ENCODE peak calls at places on chromosome 13, in nine cellular contexts. One of them, this sample, is unnamed. For H3K36me3, the result is how much of the 10 kb centered on the place peaks cover.

GRCh38 chr13:21879263-21879914 is 208.5 kb downstream of the FGF9 start:
- DNase-seq in Peyer's patch: no peak
- DNase-seq in brain microvascular endothelial cell: no peak
- DNase-seq in tibial nerve: no peak
- DNase-seq in ascending aorta: no peak
- DNase-seq in PC-9: no peak
- DNase-seq in body of pancreas: no peak
- DNase-seq in thyroid gland: no peak
- DNase-seq in bronchial epithelial cell: no peak
- DNase-seq in this sample: no peak

GRCh38 chr13:54091884-54092283 is 1063.3 kb downstream of the OLFM4 start:
- DNase-seq in bronchial epithelial cell: no peak
- DNase-seq in tibial nerve: no peak
- DNase-seq in thyroid gland: no peak
- DNase-seq in Peyer's patch: no peak
- DNase-seq in ascending aorta: peak
- DNase-seq in brain microvascular endothelial cell: no peak
- DNase-seq in body of pancreas: no peak
- DNase-seq in PC-9: no peak
- DNase-seq in this sample: no peak

GRCh38 chr13:76762731-76763130 is 123.5 kb downstream of the KCTD12 start:
- DNase-seq in Peyer's patch: no peak
- DNase-seq in brain microvascular endothelial cell: no peak
- DNase-seq in PC-9: no peak
- DNase-seq in thyroid gland: no peak
- DNase-seq in bronchial epithelial cell: no peak
- DNase-seq in ascending aorta: no peak
- DNase-seq in tibial nerve: no peak
- DNase-seq in body of pancreas: no peak
- DNase-seq in this sample: no peak

GRCh38 chr13:19362946-19363510 is 181.4 kb upstream of the TUBA3C start:
- DNase-seq in body of pancreas: no peak
- DNase-seq in PC-9: no peak
- DNase-seq in ascending aorta: no peak
- DNase-seq in thyroid gland: no peak
- DNase-seq in tibial nerve: no peak
- DNase-seq in Peyer's patch: no peak
- DNase-seq in bronchial epithelial cell: no peak
- DNase-seq in brain microvascular endothelial cell: no peak
- DNase-seq in this sample: no peak

GRCh38 chr13:27201661-27202060 is 30.1 kb upstream of the USP12 start:
- DNase-seq in ascending aorta: no peak
- DNase-seq in bronchial epithelial cell: peak
- DNase-seq in tibial nerve: no peak
- DNase-seq in thyroid gland: no peak
- DNase-seq in body of pancreas: no peak
- DNase-seq in PC-9: no peak
- DNase-seq in brain microvascular endothelial cell: no peak
- DNase-seq in Peyer's patch: no peak
- DNase-seq in this sample: peak

GRCh38 chr13:76350399-76350798 is 535.8 kb downstream of the KCTD12 start:
- DNase-seq in PC-9: peak
- DNase-seq in bronchial epithelial cell: no peak
- DNase-seq in thyroid gland: no peak
- DNase-seq in body of pancreas: peak
- DNase-seq in Peyer's patch: no peak
- DNase-seq in ascending aorta: no peak
- DNase-seq in brain microvascular endothelial cell: peak
- DNase-seq in tibial nerve: no peak
- DNase-seq in this sample: peak

GRCh38 chr13:113843864-113844556 is 19.9 kb downstream of the GAS6 start:
- DNase-seq in PC-9: no peak
- DNase-seq in tibial nerve: no peak
- DNase-seq in Peyer's patch: peak
- DNase-seq in thyroid gland: peak
- DNase-seq in bronchial epithelial cell: no peak
- DNase-seq in brain microvascular endothelial cell: no peak
- DNase-seq in ascending aorta: no peak
- DNase-seq in body of pancreas: peak
- DNase-seq in this sample: no peak

GRCh38 chr13:87698268-87698667 is 27.1 kb downstream of the SLITRK5 start:
- DNase-seq in brain microvascular endothelial cell: no peak
- DNase-seq in Peyer's patch: no peak
- DNase-seq in tibial nerve: no peak
- DNase-seq in ascending aorta: no peak
- DNase-seq in bronchial epithelial cell: no peak
- DNase-seq in body of pancreas: no peak
- DNase-seq in PC-9: no peak
- DNase-seq in thyroid gland: no peak
- DNase-seq in this sample: no peak

GRCh38 chr13:89402211-89402610 is 1731.0 kb downstream of the SLITRK5 start:
- DNase-seq in bronchial epithelial cell: no peak
- DNase-seq in Peyer's patch: no peak
- DNase-seq in tibial nerve: no peak
- DNase-seq in PC-9: no peak
- DNase-seq in brain microvascular endothelial cell: no peak
- DNase-seq in thyroid gland: no peak
- DNase-seq in ascending aorta: no peak
- DNase-seq in body of pancreas: no peak
- DNase-seq in this sample: no peak

GRCh38 chr13:20354722-20355121 is 122.6 kb upstream of the GJB6 start:
- DNase-seq in ascending aorta: no peak
- DNase-seq in body of pancreas: no peak
- DNase-seq in tibial nerve: no peak
- DNase-seq in brain microvascular endothelial cell: no peak
- DNase-seq in bronchial epithelial cell: no peak
- DNase-seq in PC-9: no peak
- DNase-seq in thyroid gland: no peak
- DNase-seq in Peyer's patch: no peak
- DNase-seq in this sample: no peak

GRCh38 chr13:66660013-66660804 is 569.9 kb downstream of the PCDH9 start:
- DNase-seq in thyroid gland: no peak
- DNase-seq in brain microvascular endothelial cell: peak
- DNase-seq in ascending aorta: no peak
- DNase-seq in body of pancreas: no peak
- DNase-seq in tibial nerve: no peak
- DNase-seq in Peyer's patch: no peak
- DNase-seq in PC-9: peak
- DNase-seq in bronchial epithelial cell: peak
- DNase-seq in this sample: peak

GRCh38 chr13:83440465-83440864 is 441.8 kb downstream of the SLITRK1 start:
- DNase-seq in ascending aorta: no peak
- DNase-seq in tibial nerve: no peak
- DNase-seq in Peyer's patch: no peak
- DNase-seq in thyroid gland: no peak
- DNase-seq in PC-9: no peak
- DNase-seq in brain microvascular endothelial cell: no peak
- DNase-seq in bronchial epithelial cell: peak
- DNase-seq in body of pancreas: no peak
- DNase-seq in this sample: no peak

GRCh38 chr13:107035186-107035585 is 467.2 kb upstream of the ARGLU1 start:
- DNase-seq in Peyer's patch: no peak
- DNase-seq in ascending aorta: no peak
- DNase-seq in tibial nerve: no peak
- DNase-seq in PC-9: no peak
- DNase-seq in body of pancreas: no peak
- DNase-seq in bronchial epithelial cell: no peak
- DNase-seq in thyroid gland: no peak
- DNase-seq in brain microvascular endothelial cell: no peak
- DNase-seq in this sample: peak

GRCh38 chr13:34935841-34936240 is 6.2 kb upstream of the NBEA start:
- DNase-seq in PC-9: no peak
- DNase-seq in body of pancreas: no peak
- DNase-seq in thyroid gland: no peak
- DNase-seq in tibial nerve: no peak
- DNase-seq in ascending aorta: no peak
- DNase-seq in bronchial epithelial cell: no peak
- DNase-seq in Peyer's patch: no peak
- DNase-seq in brain microvascular endothelial cell: no peak
- DNase-seq in this sample: no peak

GRCh38 chr13:59318320-59318930 is 845.3 kb downstream of the DIAPH3 start:
- DNase-seq in body of pancreas: peak
- DNase-seq in ascending aorta: no peak
- DNase-seq in PC-9: no peak
- DNase-seq in brain microvascular endothelial cell: peak
- DNase-seq in tibial nerve: peak
- DNase-seq in thyroid gland: peak
- DNase-seq in Peyer's patch: peak
- DNase-seq in bronchial epithelial cell: peak
- DNase-seq in this sample: peak

GRCh38 chr13:89380101-89380500 is 1708.9 kb downstream of the SLITRK5 start:
- DNase-seq in ascending aorta: no peak
- DNase-seq in brain microvascular endothelial cell: no peak
- DNase-seq in body of pancreas: peak
- DNase-seq in tibial nerve: no peak
- DNase-seq in Peyer's patch: no peak
- DNase-seq in PC-9: peak
- DNase-seq in thyroid gland: no peak
- DNase-seq in bronchial epithelial cell: peak
- DNase-seq in this sample: no peak

GRCh38 chr13:75705395-75705794 is 69.3 kb downstream of the LMO7 start:
- DNase-seq in Peyer's patch: no peak
- DNase-seq in PC-9: peak
- DNase-seq in body of pancreas: no peak
- DNase-seq in tibial nerve: no peak
- DNase-seq in thyroid gland: no peak
- DNase-seq in bronchial epithelial cell: peak
- DNase-seq in ascending aorta: no peak
- DNase-seq in brain microvascular endothelial cell: no peak
- DNase-seq in this sample: peak

GRCh38 chr13:42211704-42212103 is 60.2 kb upstream of the AKAP11 start:
- DNase-seq in Peyer's patch: no peak
- DNase-seq in ascending aorta: no peak
- DNase-seq in bronchial epithelial cell: peak
- DNase-seq in PC-9: no peak
- DNase-seq in body of pancreas: no peak
- DNase-seq in thyroid gland: no peak
- DNase-seq in tibial nerve: no peak
- DNase-seq in brain microvascular endothelial cell: peak
- DNase-seq in this sample: peak

GRCh38 chr13:44573790-44574465 is 2.2 kb downstream of the TSC22D1 start:
- DNase-seq in bronchial epithelial cell: peak
- DNase-seq in tibial nerve: no peak
- DNase-seq in brain microvascular endothelial cell: peak
- DNase-seq in body of pancreas: peak
- DNase-seq in PC-9: peak
- DNase-seq in ascending aorta: no peak
- DNase-seq in thyroid gland: no peak
- DNase-seq in Peyer's patch: no peak
- DNase-seq in this sample: peak

GRCh38 chr13:90710355-90710754 is 637.1 kb upstream of the MIR17HG start:
- DNase-seq in Peyer's patch: no peak
- DNase-seq in PC-9: no peak
- DNase-seq in bronchial epithelial cell: no peak
- DNase-seq in body of pancreas: no peak
- DNase-seq in thyroid gland: no peak
- DNase-seq in ascending aorta: no peak
- DNase-seq in brain microvascular endothelial cell: no peak
- DNase-seq in tibial nerve: no peak
- DNase-seq in this sample: peak

GRCh38 chr13:40666058-40666904 is at the start of gene FOXO1:
- DNase-seq in thyroid gland: peak
- DNase-seq in ascending aorta: peak
- DNase-seq in brain microvascular endothelial cell: peak
- DNase-seq in body of pancreas: peak
- DNase-seq in tibial nerve: peak
- DNase-seq in Peyer's patch: peak
- DNase-seq in PC-9: peak
- DNase-seq in bronchial epithelial cell: peak
- DNase-seq in this sample: peak

GRCh38 chr13:78657699-78658629 is 991 bp downstream of the OBI1 start:
- DNase-seq in Peyer's patch: no peak
- DNase-seq in ascending aorta: no peak
- DNase-seq in PC-9: peak
- DNase-seq in bronchial epithelial cell: peak
- DNase-seq in body of pancreas: no peak
- DNase-seq in brain microvascular endothelial cell: no peak
- DNase-seq in thyroid gland: no peak
- DNase-seq in tibial nerve: no peak
- DNase-seq in this sample: peak

GRCh38 chr13:109782066-109782822 is 4.1 kb downstream of the IRS2 start:
- DNase-seq in tibial nerve: no peak
- DNase-seq in Peyer's patch: no peak
- DNase-seq in thyroid gland: no peak
- DNase-seq in ascending aorta: no peak
- DNase-seq in PC-9: no peak
- DNase-seq in bronchial epithelial cell: no peak
- DNase-seq in body of pancreas: no peak
- DNase-seq in brain microvascular endothelial cell: no peak
- DNase-seq in this sample: no peak
- H3K36me3 ChIP-seq in tibial nerve: under half
- H3K36me3 ChIP-seq in Peyer's patch: under half
- H3K36me3 ChIP-seq in thyroid gland: under half
- H3K36me3 ChIP-seq in ascending aorta: under half
- H3K36me3 ChIP-seq in PC-9: half or more
- H3K36me3 ChIP-seq in bronchial epithelial cell: under half
- H3K36me3 ChIP-seq in body of pancreas: under half
- H3K36me3 ChIP-seq in brain microvascular endothelial cell: under half
- H3K36me3 ChIP-seq in this sample: under half

DNA sequence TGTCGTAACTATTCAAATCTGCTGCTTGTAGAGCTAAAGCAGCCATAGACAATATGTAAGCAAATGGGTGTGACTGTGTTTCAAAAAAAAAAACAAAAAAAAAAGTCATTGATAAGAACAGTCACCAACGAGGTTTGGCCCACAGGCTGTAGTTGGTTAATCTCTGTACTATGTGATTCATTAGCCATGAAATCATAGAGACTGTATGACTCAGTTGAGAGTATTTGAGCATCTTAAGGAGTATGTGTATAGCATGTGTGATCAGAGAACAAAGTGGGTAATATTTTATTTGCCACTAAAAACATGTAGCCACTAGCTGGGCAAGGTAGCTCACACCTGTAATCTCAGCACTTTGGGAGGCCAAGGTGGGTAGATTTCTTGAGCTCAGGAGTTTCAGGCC is 2724.6 kb downstream of the PCDH9 start:
- DNase-seq in body of pancreas: no peak
- DNase-seq in PC-9: no peak
- DNase-seq in Peyer's patch: no peak
- DNase-seq in brain microvascular endothelial cell: peak
- DNase-seq in ascending aorta: no peak
- DNase-seq in tibial nerve: no peak
- DNase-seq in bronchial epithelial cell: peak
- DNase-seq in thyroid gland: no peak
- DNase-seq in this sample: peak
- TF ChIP-seq CTCF in body of pancreas: no peak
- TF ChIP-seq CTCF in PC-9: no peak
- TF ChIP-seq CTCF in Peyer's patch: no peak
- TF ChIP-seq CTCF in brain microvascular endothelial cell: no peak
- TF ChIP-seq CTCF in ascending aorta: no peak
- TF ChIP-seq CTCF in tibial nerve: no peak
- TF ChIP-seq CTCF in bronchial epithelial cell: no peak
- TF ChIP-seq CTCF in thyroid gland: no peak
- TF ChIP-seq CTCF in this sample: no peak

GRCh38 chr13:39493966-39494365 is 109.0 kb downstream of the LHFPL6 start:
- DNase-seq in brain microvascular endothelial cell: no peak
- DNase-seq in ascending aorta: no peak
- DNase-seq in tibial nerve: no peak
- DNase-seq in body of pancreas: no peak
- DNase-seq in thyroid gland: no peak
- DNase-seq in PC-9: no peak
- DNase-seq in bronchial epithelial cell: no peak
- DNase-seq in Peyer's patch: no peak
- DNase-seq in this sample: no peak
- H3K36me3 ChIP-seq in brain microvascular endothelial cell: under half
- H3K36me3 ChIP-seq in ascending aorta: under half
- H3K36me3 ChIP-seq in tibial nerve: under half
- H3K36me3 ChIP-seq in body of pancreas: under half
- H3K36me3 ChIP-seq in thyroid gland: under half
- H3K36me3 ChIP-seq in PC-9: under half
- H3K36me3 ChIP-seq in bronchial epithelial cell: under half
- H3K36me3 ChIP-seq in Peyer's patch: under half
- H3K36me3 ChIP-seq in this sample: under half

GRCh38 chr13:31670831-31671617 is 68.3 kb upstream of the RXFP2 start:
- DNase-seq in Peyer's patch: no peak
- DNase-seq in body of pancreas: no peak
- DNase-seq in PC-9: no peak
- DNase-seq in thyroid gland: no peak
- DNase-seq in brain microvascular endothelial cell: no peak
- DNase-seq in ascending aorta: no peak
- DNase-seq in tibial nerve: no peak
- DNase-seq in bronchial epithelial cell: peak
- DNase-seq in this sample: peak
- TF ChIP-seq CTCF in Peyer's patch: no peak
- TF ChIP-seq CTCF in body of pancreas: no peak
- TF ChIP-seq CTCF in PC-9: no peak
- TF ChIP-seq CTCF in thyroid gland: no peak
- TF ChIP-seq CTCF in brain microvascular endothelial cell: no peak
- TF ChIP-seq CTCF in ascending aorta: no peak
- TF ChIP-seq CTCF in tibial nerve: no peak
- TF ChIP-seq CTCF in bronchial epithelial cell: no peak
- TF ChIP-seq CTCF in this sample: no peak

This sample was measured in fibroblast of lung.